ENCODE peak calls at places on chromosomes 7 and 10, in seven cellular contexts. H, C, F, T, V, J and L are unnamed samples.

GRCh38 chr7:140003913-140004382 is 58.8 kb downstream of the PARP12 start:
- DNase-seq in H (peak; percentile 71), C (no peak), F (peak; percentile 27), T (no peak), V (peak; percentile 78), J (no peak), L (peak; percentile 87)

GRCh38 chr10:106440355-106440754 is 724.2 kb downstream of the SORCS1 start:
- DNase-seq in H (no peak), C (no peak), F (no peak), T (no peak), V (no peak), J (no peak), L (no peak)

GRCh38 chr7:2781636-2782035 is 62.5 kb downstream of the GNA12 start:
- DNase-seq in H (no peak), C (no peak), F (no peak), T (no peak), V (no peak), J (no peak), L (no peak)

GRCh38 chr7:117588352-117588794 is 108.5 kb downstream of the CFTR start:
- DNase-seq in H (no peak), C (no peak), F (no peak), T (no peak), V (no peak), J (no peak), L (no peak)

GRCh38 chr7:37247881-37248280 is 200.8 kb downstream of the ELMO1 start:
- DNase-seq in H (peak; percentile 35), C (no peak), F (no peak), T (no peak), V (no peak), J (no peak), L (peak; percentile 80)

GRCh38 chr10:12056758-12057157 is 12.0 kb upstream of the DHTKD1 start:
- DNase-seq in H (no peak), C (no peak), F (no peak), T (no peak), V (no peak), J (no peak), L (no peak)

GRCh38 chr10:469947-470338 is 219.5 kb downstream of the DIP2C start:
- DNase-seq in H (no peak), C (no peak), F (no peak), T (no peak), V (no peak), J (no peak), L (no peak)

GRCh38 chr10:70233939-70234300 is 691 bp upstream of the PPA1 start:
- DNase-seq in H (peak; percentile 11), C (no peak), F (no peak), T (no peak), V (peak; percentile 16), J (no peak), L (peak; percentile 64)

GRCh38 chr10:28459453-28460144 is 73.3 kb upstream of the WAC start:
- DNase-seq in H (no peak), C (no peak), F (no peak), T (no peak), V (no peak), J (no peak), L (peak; percentile 72)

GRCh38 chr7:36109013-36109627 is 43.9 kb upstream of the EEPD1 start:
- DNase-seq in H (no peak), C (no peak), F (no peak), T (no peak), V (no peak), J (no peak), L (no peak)

GRCh38 chr10:20085115-20085514 is 268.9 kb downstream of the PLXDC2 start:
- DNase-seq in H (peak; percentile 19), C (no peak), F (no peak), T (no peak), V (no peak), J (no peak), L (no peak)

GRCh38 chr10:86261470-86261869 is 105.1 kb downstream of the GRID1 start:
- DNase-seq in H (no peak), C (no peak), F (no peak), T (no peak), V (no peak), J (no peak), L (no peak)

GRCh38 chr10:49273082-49273465 is 25.9 kb upstream of the C10orf71 start:
- DNase-seq in H (no peak), C (no peak), F (no peak), T (no peak), V (no peak), J (no peak), L (peak; percentile 25)

GRCh38 chr7:28853150-28853549 is 105.0 kb downstream of the TRIL start:
- DNase-seq in H (no peak), C (no peak), F (no peak), T (no peak), V (no peak), J (no peak), L (no peak)

GRCh38 chr10:92689663-92690210 is at the start of gene HHEX:
- DNase-seq in H (peak; percentile 52), C (peak; percentile 89), F (no peak), T (peak; percentile 84), V (peak; percentile 74), J (peak; percentile 72), L (peak; percentile 81)

GRCh38 chr7:44629825-44630580 is 23.6 kb downstream of the OGDH start:
- DNase-seq in H (peak; percentile 27), C (no peak), F (no peak), T (no peak), V (peak; percentile 69), J (no peak), L (no peak)
- H3K4me1 ChIP-seq in H (peaks cover 15% of the 10 kb centered on the region), C (no peaks in the 10 kb centered on the region), F (peaks cover 99% of the 10 kb centered on the region), T (no peaks in the 10 kb centered on the region), V (peaks cover 63% of the 10 kb centered on the region), J (peaks cover 57% of the 10 kb centered on the region), L (no peaks in the 10 kb centered on the region)

GRCh38 chr10:89330537-89330936 is 2.7 kb downstream of the IFIT3 start:
- DNase-seq in H (no peak), C (no peak), F (no peak), T (no peak), V (no peak), J (no peak), L (no peak)
- H3K4me1 ChIP-seq in H (peaks cover 28% of the 10 kb centered on the region), C (no peaks in the 10 kb centered on the region), F (peaks cover 56% of the 10 kb centered on the region), T (peaks cover 6% of the 10 kb centered on the region), V (peaks cover 24% of the 10 kb centered on the region), J (peaks cover 50% of the 10 kb centered on the region), L (peaks cover 25% of the 10 kb centered on the region)

GRCh38 chr10:104321226-104321625 is 17.0 kb downstream of the ITPRIP start:
- DNase-seq in H (no peak), C (peak; percentile 34), F (no peak), T (no peak), V (no peak), J (peak; percentile 49), L (no peak)
- H3K4me1 ChIP-seq in H (peaks cover 20% of the 10 kb centered on the region), C (no peaks in the 10 kb centered on the region), F (peaks cover 69% of the 10 kb centered on the region), T (no peaks in the 10 kb centered on the region), V (peaks cover 80% of the 10 kb centered on the region), J (peaks cover 26% of the 10 kb centered on the region), L (peaks cover 9% of the 10 kb centered on the region)

GRCh38 chr10:122863216-122863615 is 16.2 kb downstream of the FAM24B start:
- DNase-seq in H (no peak), C (no peak), F (no peak), T (no peak), V (no peak), J (no peak), L (no peak)
- H3K4me1 ChIP-seq in H (no peaks in the 10 kb centered on the region), C (no peaks in the 10 kb centered on the region), F (no peaks in the 10 kb centered on the region), T (no peaks in the 10 kb centered on the region), V (no peaks in the 10 kb centered on the region), J (no peaks in the 10 kb centered on the region), L (no peaks in the 10 kb centered on the region)

GRCh38 chr10:133251388-133252222 is 13.9 kb downstream of the VENTX start:
- DNase-seq in H (no peak), C (no peak), F (no peak), T (no peak), V (no peak), J (no peak), L (no peak)
- H3K4me1 ChIP-seq in H (no peaks in the 10 kb centered on the region), C (no peaks in the 10 kb centered on the region), F (no peaks in the 10 kb centered on the region), T (no peaks in the 10 kb centered on the region), V (no peaks in the 10 kb centered on the region), J (no peaks in the 10 kb centered on the region), L (no peaks in the 10 kb centered on the region)

DNA sequence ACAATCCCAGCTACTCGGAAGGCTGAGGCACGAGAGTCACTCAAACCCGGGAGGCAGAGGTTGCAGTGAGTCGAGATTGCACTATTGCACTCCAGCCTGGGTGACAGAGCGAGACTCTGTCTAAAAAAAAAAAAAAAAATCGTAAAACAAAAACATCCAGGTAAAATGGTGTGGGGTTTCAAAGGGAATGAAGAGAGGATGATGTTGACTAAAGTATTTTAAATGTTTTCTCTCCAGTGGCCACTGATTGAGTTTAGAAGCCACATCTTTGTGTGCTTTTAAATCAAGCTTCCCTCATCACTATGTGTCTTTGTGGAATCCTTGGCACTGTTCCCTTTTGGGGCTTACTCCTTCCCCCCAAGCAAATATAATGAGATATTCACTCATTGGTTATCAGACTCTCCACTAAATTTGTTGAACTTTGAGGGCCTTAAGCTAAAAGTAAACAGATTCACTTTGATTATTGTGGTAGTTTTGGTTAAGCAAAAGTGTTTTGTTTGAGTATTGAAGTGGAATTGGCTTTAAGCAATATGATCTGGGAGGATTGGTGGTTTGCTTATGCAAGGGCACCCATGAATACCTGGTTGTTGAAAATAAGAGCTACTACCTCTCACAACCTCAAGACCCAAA is 162.9 kb downstream of the CDK14 start:
- DNase-seq in H (no peak), C (no peak), F (no peak), T (no peak), V (no peak), J (no peak), L (no peak)
- H3K4me1 ChIP-seq in H (peaks cover 11% of the 10 kb centered on the region), C (no peaks in the 10 kb centered on the region), F (no peaks in the 10 kb centered on the region), T (no peaks in the 10 kb centered on the region), V (peaks cover 89% of the 10 kb centered on the region), J (peaks cover 8% of the 10 kb centered on the region), L (peaks cover 4% of the 10 kb centered on the region)